ENCODE peak calls at places on chromosomes 5 and 9, in four cellular contexts. T is K562, P is SK-N-SH, O is GM12878. B is an unnamed sample.

GRCh38 chr5:164504141-164504772 is 998.8 kb downstream of the MAT2B start:
- DNase-seq in T (peak), P (peak), O (peak), B (peak)

GRCh38 chr5:178327931-178328711 is 95.5 kb upstream of the PHYKPL start:
- DNase-seq in P (no peak), T (no peak), O (no peak), B (no peak)

GRCh38 chr5:56478062-56478461 is 244.9 kb upstream of the ANKRD55 start:
- DNase-seq in P (no peak), O (no peak), T (no peak), B (no peak)

GRCh38 chr9:14062449-14063187 is 251.3 kb downstream of the NFIB start:
- DNase-seq in T (no peak), P (peak), O (no peak), B (no peak)

GRCh38 chr9:107907715-107908114 is 418.1 kb upstream of the KLF4 start:
- DNase-seq in P (no peak), O (no peak), T (no peak), B (no peak)

GRCh38 chr5:180755601-180756000 is 15.7 kb upstream of the OR2Y1 start:
- DNase-seq in T (no peak), P (no peak), O (no peak), B (no peak)

GRCh38 chr9:115694014-115694413 is 459.6 kb upstream of the PAPPA start:
- DNase-seq in P (no peak), T (no peak), O (no peak), B (peak)

GRCh38 chr9:3181049-3181953 is 337.4 kb upstream of the PUM3 start:
- DNase-seq in P (peak), O (no peak), T (peak), B (peak)

GRCh38 chr5:1103505-1104326 is 8.1 kb downstream of the SLC12A7 start:
- DNase-seq in O (no peak), T (peak), P (no peak), B (peak)
- TF ChIP-seq NFIC in O (no peak), T (peak), P (no peak), B (no peak)

GRCh38 chr5:160036884-160037283 is 27.9 kb downstream of the TTC1 start:
- DNase-seq in P (no peak), O (no peak), T (no peak), B (no peak)
- TF ChIP-seq NFIC in P (no peak), O (no peak), T (no peak), B (no peak)

GRCh38 chr9:673264-673965 is 168.1 kb upstream of the DMRT1 start:
- DNase-seq in O (no peak), T (no peak), P (no peak), B (peak)

GRCh38 chr9:671997-672396 is 169.5 kb upstream of the DMRT1 start:
- DNase-seq in O (no peak), T (no peak), P (no peak), B (no peak)

GRCh38 chr9:675697-676370 is 165.7 kb upstream of the DMRT1 start:
- DNase-seq in T (no peak), O (no peak), P (no peak), B (no peak)

GRCh38 chr9:672833-673232 is 168.7 kb upstream of the DMRT1 start:
- DNase-seq in O (no peak), P (no peak), T (no peak), B (no peak)

GRCh38 chr9:673966-674526 is 167.5 kb upstream of the DMRT1 start:
- DNase-seq in P (no peak), O (no peak), T (no peak), B (peak)
- TF ChIP-seq NFIC in P (no peak), O (no peak), T (no peak), B (peak)

DNA sequence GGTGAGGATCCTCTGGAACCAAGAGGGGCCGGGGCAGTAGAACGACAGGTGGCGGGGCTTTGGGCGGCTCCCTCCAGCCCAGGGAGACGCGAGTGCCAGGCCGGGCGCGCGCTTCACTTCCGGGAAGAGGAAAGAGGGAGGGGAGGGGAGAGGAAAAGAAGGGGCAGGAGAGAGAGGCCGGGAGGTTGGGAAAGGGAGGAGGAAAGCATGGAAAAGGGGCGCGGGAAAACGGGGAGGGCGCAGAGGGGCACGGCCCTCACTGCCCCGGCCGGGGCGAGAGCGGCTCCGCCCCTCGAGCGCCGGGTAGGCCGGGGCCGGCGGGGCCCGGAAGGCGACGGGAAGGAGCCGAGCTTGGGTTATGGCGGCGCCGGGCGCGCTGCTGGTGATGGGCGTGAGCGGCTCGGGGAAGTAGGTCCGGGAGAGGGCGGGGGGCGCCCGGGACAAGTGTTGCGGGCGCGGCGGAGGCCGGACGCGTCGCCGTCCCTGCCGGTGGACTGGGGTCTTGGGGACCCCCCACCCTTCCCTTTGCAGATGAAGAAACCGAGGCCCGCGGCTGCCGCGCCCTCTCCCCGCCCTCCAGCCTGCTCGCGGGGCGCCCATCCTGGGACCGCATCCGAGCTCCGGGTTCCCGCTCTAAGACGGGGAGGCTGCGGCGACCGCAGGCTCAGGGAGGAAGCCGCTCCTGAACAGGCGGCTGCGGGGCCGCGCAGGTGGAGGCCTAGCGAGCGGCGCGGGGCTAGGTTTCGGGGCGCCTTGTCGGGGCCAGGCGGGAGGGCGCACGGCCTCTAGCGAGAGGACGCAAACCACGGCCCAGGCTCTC is at the start of gene IDNK:
- DNase-seq in O (no peak), P (peak), T (peak), B (peak)
- TF ChIP-seq NFIC in O (no peak), P (no peak), T (peak), B (no peak)

GRCh38 chr5:65327582-65327981 is 154.1 kb downstream of the ADAMTS6 start:
- DNase-seq in O (no peak), T (no peak), P (no peak), B (peak)

GRCh38 chr5:65329266-65329665 is 152.5 kb downstream of the ADAMTS6 start:
- DNase-seq in P (no peak), O (no peak), T (no peak), B (peak)

GRCh38 chr5:65332591-65332990 is 149.1 kb downstream of the ADAMTS6 start:
- DNase-seq in O (no peak), T (no peak), P (no peak), B (peak)

GRCh38 chr5:65326912-65327311 is 154.8 kb downstream of the ADAMTS6 start:
- DNase-seq in P (no peak), T (no peak), O (no peak), B (no peak)
- TF ChIP-seq NFIC in P (no peak), T (no peak), O (no peak), B (no peak)

DNA sequence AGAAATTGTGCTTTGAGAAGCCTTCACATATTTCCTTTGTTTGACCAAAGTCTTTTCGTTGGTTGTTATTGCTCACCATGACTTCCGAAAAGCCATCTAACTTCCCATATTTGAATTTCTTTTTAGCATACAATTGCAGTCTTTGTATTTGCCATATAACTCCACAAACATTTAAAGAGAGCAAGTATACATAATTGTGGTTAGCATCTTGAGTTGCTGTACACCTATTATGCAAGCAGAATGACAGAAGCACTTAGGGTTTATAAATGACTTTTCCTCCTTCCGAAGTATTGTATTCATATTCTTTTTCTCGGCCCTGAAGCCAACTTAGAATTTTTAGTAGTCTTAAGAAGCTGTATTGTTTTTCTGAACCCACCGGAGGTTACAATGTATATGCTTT is 250.4 kb downstream of the RFK start:
- DNase-seq in P (no peak), T (no peak), O (no peak), B (no peak)
- TF ChIP-seq NFIC in P (no peak), T (no peak), O (no peak), B (no peak)

GRCh38 chr9:134366223-134367031 is 40.2 kb downstream of the RXRA start:
- DNase-seq in T (no peak), P (peak), O (no peak), B (no peak)
- TF ChIP-seq NFIC in T (no peak), P (peak), O (no peak), B (no peak)